ENCODE peak calls at places on chromosomes 1 and 21, in nine cellular contexts. K, V, H, O, W, B, Z, X and T are unnamed samples.

GRCh38 chr1:184387069-184387870 is 441 bp downstream of the C1orf21 start:
- DNase-seq in K (peak; percentile 79), V (peak; percentile 28), H (peak; percentile 54), O (no peak), W (peak; percentile 63), B (peak; percentile 80), Z (peak; percentile 86), X (peak; percentile 36), T (peak; percentile 44)

GRCh38 chr1:93708734-93709481 is 27.3 kb upstream of the BCAR3 start:
- DNase-seq in K (peak; percentile 70), V (peak; percentile 33), H (peak; percentile 59), O (no peak), W (no peak), B (no peak), Z (no peak), X (no peak), T (peak; percentile 89)

GRCh38 chr1:170619167-170620030 is 44.5 kb upstream of the PRRX1 start:
- DNase-seq in K (no peak), V (peak; percentile 37), H (no peak), O (peak; percentile 12), W (peak; percentile 71), B (no peak), Z (no peak), X (peak; percentile 45), T (peak; percentile 40)

GRCh38 chr21:38166214-38166547 is 90.6 kb upstream of the KCNJ15 start:
- DNase-seq in K (no peak), V (no peak), H (no peak), O (no peak), W (no peak), B (no peak), Z (no peak), X (no peak), T (peak; percentile 40)

GRCh38 chr1:229993060-229993459 is 74.0 kb upstream of the GALNT2 start:
- DNase-seq in K (no peak), V (no peak), H (no peak), O (no peak), W (no peak), B (no peak), Z (no peak), X (no peak), T (no peak)

GRCh38 chr1:26349196-26349885 is 4.6 kb downstream of the CRYBG2 start:
- DNase-seq in K (no peak), V (peak; percentile 81), H (no peak), O (no peak), W (no peak), B (no peak), Z (no peak), X (peak; percentile 75), T (no peak)

GRCh38 chr1:57424231-57425027 is 569 bp upstream of the DAB1 start:
- DNase-seq in K (peak; percentile 80), V (peak; percentile 41), H (peak; percentile 73), O (no peak), W (peak; percentile 92), B (no peak), Z (peak; percentile 66), X (peak; percentile 32), T (peak; percentile 63)

GRCh38 chr1:106978477-106979322 is 77.8 kb upstream of the PRMT6 start:
- DNase-seq in K (no peak), V (peak; percentile 9), H (no peak), O (no peak), W (peak; percentile 76), B (no peak), Z (no peak), X (peak; percentile 3), T (no peak)

GRCh38 chr1:155188268-155188667 is 14.6 kb downstream of the TRIM46 start:
- DNase-seq in K (peak; percentile 30), V (no peak), H (peak; percentile 22), O (no peak), W (no peak), B (no peak), Z (peak; percentile 44), X (no peak), T (no peak)

GRCh38 chr1:10901091-10901893 is 104.8 kb upstream of the CASZ1 start:
- DNase-seq in K (no peak), V (no peak), H (no peak), O (no peak), W (peak; percentile 60), B (no peak), Z (peak; percentile 83), X (peak; percentile 37), T (no peak)

GRCh38 chr1:93596329-93597089 is 85.1 kb downstream of the BCAR3 start:
- DNase-seq in K (no peak), V (no peak), H (no peak), O (no peak), W (no peak), B (no peak), Z (no peak), X (no peak), T (no peak)

GRCh38 chr1:66624412-66625060 is 90.6 kb downstream of the SGIP1 start:
- DNase-seq in K (no peak), V (peak; percentile 77), H (no peak), O (no peak), W (no peak), B (no peak), Z (no peak), X (peak; percentile 81), T (no peak)

GRCh38 chr1:167344112-167344511 is 123.4 kb downstream of the POU2F1 start:
- DNase-seq in K (no peak), V (peak; percentile 76), H (no peak), O (no peak), W (no peak), B (no peak), Z (no peak), X (peak; percentile 92), T (no peak)

GRCh38 chr1:27357281-27358037 is 9.3 kb downstream of the MAP3K6 start:
- DNase-seq in K (peak; percentile 89), V (peak; percentile 32), H (peak; percentile 79), O (peak; percentile 54), W (peak; percentile 73), B (peak; percentile 82), Z (peak; percentile 95), X (peak; percentile 45), T (peak; percentile 82)

GRCh38 chr1:193372553-193372952 is 186.1 kb upstream of the B3GALT2 start:
- DNase-seq in K (no peak), V (no peak), H (no peak), O (no peak), W (no peak), B (no peak), Z (no peak), X (no peak), T (no peak)

GRCh38 chr1:19804786-19805390 is 5.2 kb upstream of the TMCO4 start:
- DNase-seq in K (no peak), V (no peak), H (no peak), O (no peak), W (no peak), B (no peak), Z (no peak), X (no peak), T (no peak)

GRCh38 chr1:186304982-186305949 is 69.8 kb downstream of the TPR start:
- DNase-seq in K (no peak), V (peak; percentile 13), H (no peak), O (no peak), W (peak; percentile 71), B (no peak), Z (no peak), X (peak; percentile 19), T (no peak)

GRCh38 chr1:38094711-38095336 is 48.2 kb upstream of the POU3F1 start:
- DNase-seq in K (no peak), V (no peak), H (no peak), O (no peak), W (peak; percentile 55), B (no peak), Z (no peak), X (no peak), T (no peak)

GRCh38 chr1:245179706-245180105 is 24.9 kb downstream of the KIF26B start:
- DNase-seq in K (no peak), V (no peak), H (no peak), O (no peak), W (no peak), B (no peak), Z (no peak), X (no peak), T (no peak)

GRCh38 chr1:21759182-21759581 is 23.8 kb downstream of the USP48 start:
- DNase-seq in K (no peak), V (no peak), H (no peak), O (no peak), W (no peak), B (no peak), Z (no peak), X (no peak), T (no peak)
- H3K27ac ChIP-seq in K (no peak overlapping the region), V (no peak overlapping the region), H (no peak overlapping the region), O (no peak overlapping the region), W (no peak overlapping the region), B (no peak overlapping the region), Z (no peak overlapping the region), X (no peak overlapping the region), T (no peak overlapping the region)

GRCh38 chr1:165563551-165563950 is 19.8 kb downstream of the LRRC52 start:
- DNase-seq in K (peak; percentile 56), V (no peak), H (no peak), O (no peak), W (no peak), B (no peak), Z (peak; percentile 55), X (no peak), T (no peak)

GRCh38 chr1:165564561-165564960 is 20.8 kb downstream of the LRRC52 start:
- DNase-seq in K (no peak), V (no peak), H (peak; percentile 60), O (no peak), W (no peak), B (no peak), Z (no peak), X (no peak), T (no peak)

GRCh38 chr1:165560834-165561233 is 17.0 kb downstream of the LRRC52 start:
- DNase-seq in K (peak; percentile 70), V (no peak), H (peak; percentile 53), O (no peak), W (no peak), B (no peak), Z (no peak), X (no peak), T (no peak)

GRCh38 chr1:165562576-165562975 is 18.8 kb downstream of the LRRC52 start:
- DNase-seq in K (no peak), V (no peak), H (no peak), O (no peak), W (no peak), B (no peak), Z (no peak), X (peak; percentile 6), T (no peak)

GRCh38 chr1:165561257-165561656 is 17.5 kb downstream of the LRRC52 start:
- DNase-seq in K (no peak), V (no peak), H (no peak), O (no peak), W (no peak), B (no peak), Z (no peak), X (no peak), T (no peak)
- H3K4me3 ChIP-seq in K (no peak overlapping the region), V (no peak overlapping the region), H (no peak overlapping the region), O (no peak overlapping the region), W (no peak overlapping the region), B (no peak overlapping the region), Z (no peak overlapping the region), X (no peak overlapping the region), T (no peak overlapping the region)

GRCh38 chr1:29121951-29122661 is 1.6 kb downstream of the TMEM200B start:
- DNase-seq in K (peak; percentile 82), V (peak; percentile 14), H (peak; percentile 46), O (no peak), W (peak; percentile 55), B (peak; percentile 6), Z (peak; percentile 77), X (peak; percentile 51), T (peak; percentile 85)
- H3K27ac ChIP-seq in K (peak overlapping the region; percentile 32), V (peak overlapping the region; percentile 81), H (peak overlapping the region; percentile 97), O (peak overlapping the region; percentile 71), W (no peak overlapping the region), B (no peak overlapping the region), Z (peak overlapping the region; percentile 58), X (peak overlapping the region; percentile 79), T (peak overlapping the region; percentile 98)

GRCh38 chr1:50976111-50976889 is 6.3 kb downstream of the CDKN2C start:
- DNase-seq in K (no peak), V (no peak), H (no peak), O (no peak), W (peak; percentile 46), B (no peak), Z (no peak), X (no peak), T (no peak)
- H3K4me3 ChIP-seq in K (peak overlapping the region; percentile 61), V (peak overlapping the region; percentile 95), H (peak overlapping the region; percentile 85), O (peak overlapping the region; percentile 89), W (peak overlapping the region; percentile 81), B (peak overlapping the region; percentile 82), Z (peak overlapping the region; percentile 77), X (peak overlapping the region; percentile 75), T (peak overlapping the region; percentile 85)